ENCODE peak calls at places on chromosomes 4 and X, in nine cellular contexts. S is osteoblast, J is left ventricle myocardium inferior, K is mammary epithelial cell, G is HCT116, H is heart left ventricle, B is suprapubic skin, M is GM23338, Q is neuronal stem cell. T is an unnamed sample.
A peak's percentile ranks its signal among the peaks of the same experiment; 100 is the strongest.

GRCh38 chr4:40962551-40963185 is 212.9 kb downstream of the NSUN7 start:
- DNase-seq in S (no peak), J (no peak), K (no peak), G (no peak), H (no peak), B (no peak), M (peak; percentile 59), Q (no peak), T (no peak)

GRCh38 chrX:39823848-39824247 is 273.9 kb downstream of the BCOR start:
- DNase-seq in S (no peak), J (no peak), K (no peak), G (no peak), H (no peak), B (no peak), M (no peak), Q (no peak), T (no peak)

GRCh38 chrX:10496345-10496965 is 123.9 kb downstream of the MID1 start:
- DNase-seq in S (peak; percentile 27), J (no peak), K (peak; percentile 79), G (no peak), H (no peak), B (no peak), M (no peak), Q (no peak), T (no peak)

GRCh38 chrX:40009890-40010289 is 87.9 kb downstream of the BCOR start:
- DNase-seq in S (peak; percentile 73), J (no peak), K (no peak), G (no peak), H (no peak), B (no peak), M (peak; percentile 36), Q (no peak), T (no peak)

GRCh38 chrX:41441934-41442823 is 5.0 kb upstream of the NYX start:
- DNase-seq in S (peak; percentile 94), J (peak; percentile 81), K (peak; percentile 78), G (peak; percentile 64), H (peak; percentile 74), B (peak; percentile 93), M (peak; percentile 62), Q (peak; percentile 29), T (peak; percentile 73)

GRCh38 chr4:122313001-122313400 is 65.8 kb upstream of the ADAD1 start:
- DNase-seq in S (no peak), J (no peak), K (no peak), G (no peak), H (no peak), B (no peak), M (no peak), Q (no peak), T (no peak)

GRCh38 chr4:76753814-76754213 is 144.1 kb downstream of the SOWAHB start:
- DNase-seq in S (peak; percentile 90), J (no peak), K (peak; percentile 68), G (no peak), H (no peak), B (no peak), M (no peak), Q (no peak), T (no peak)

GRCh38 chr4:89290727-89291126 is 16.9 kb downstream of the GPRIN3 start:
- DNase-seq in S (no peak), J (no peak), K (no peak), G (no peak), H (peak; percentile 28), B (no peak), M (no peak), Q (no peak), T (no peak)

GRCh38 chrX:40746536-40746935 is 11.2 kb upstream of the MED14 start:
- DNase-seq in S (no peak), J (no peak), K (no peak), G (no peak), H (no peak), B (no peak), M (no peak), Q (no peak), T (no peak)

GRCh38 chr4:125187621-125188176 is 127.1 kb upstream of the FAT4 start:
- DNase-seq in S (peak; percentile 52), J (peak; percentile 19), K (peak; percentile 77), G (no peak), H (peak; percentile 54), B (no peak), M (no peak), Q (no peak), T (no peak)

GRCh38 chr4:94357624-94358023 is 15.0 kb upstream of the HPGDS start:
- DNase-seq in S (peak; percentile 55), J (no peak), K (peak; percentile 5), G (no peak), H (no peak), B (no peak), M (no peak), Q (no peak), T (no peak)

GRCh38 chrX:134727363-134727762 is 69.1 kb upstream of the PLAC1 start:
- DNase-seq in S (no peak), J (no peak), K (no peak), G (no peak), H (no peak), B (no peak), M (no peak), Q (no peak), T (no peak)

GRCh38 chrX:83022020-83022419 is 486.1 kb upstream of the POU3F4 start:
- DNase-seq in S (no peak), J (no peak), K (no peak), G (no peak), H (no peak), B (no peak), M (no peak), Q (no peak), T (no peak)

GRCh38 chr4:121376541-121376940 is 4.3 kb downstream of the QRFPR start:
- DNase-seq in S (no peak), J (no peak), K (no peak), G (no peak), H (no peak), B (no peak), M (no peak), Q (no peak), T (no peak)

DNA sequence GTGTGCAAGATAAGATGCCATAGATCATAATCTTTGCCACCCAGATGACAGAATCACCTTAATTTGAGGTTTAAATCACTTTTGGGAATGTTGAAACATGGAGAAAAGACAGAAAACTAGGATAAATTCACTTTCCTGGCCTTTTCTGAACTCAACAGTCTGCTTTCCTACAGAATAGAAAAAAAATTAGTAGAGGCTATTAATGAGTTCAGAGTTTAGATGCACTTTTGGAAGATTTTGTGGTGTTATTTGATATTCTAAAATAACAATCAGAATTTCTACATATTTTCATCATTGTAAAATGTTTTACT is 195.9 kb downstream of the CAMK2D start:
- DNase-seq in S (no peak), J (no peak), K (no peak), G (no peak), H (no peak), B (no peak), M (no peak), Q (no peak), T (no peak)
- H3K27ac ChIP-seq in S (no peak overlapping the region), J (no peak overlapping the region), K (no peak overlapping the region), G (no peak overlapping the region), H (no peak overlapping the region), B (no peak overlapping the region), M (no peak overlapping the region), Q (no peak overlapping the region), T (no peak overlapping the region)

DNA sequence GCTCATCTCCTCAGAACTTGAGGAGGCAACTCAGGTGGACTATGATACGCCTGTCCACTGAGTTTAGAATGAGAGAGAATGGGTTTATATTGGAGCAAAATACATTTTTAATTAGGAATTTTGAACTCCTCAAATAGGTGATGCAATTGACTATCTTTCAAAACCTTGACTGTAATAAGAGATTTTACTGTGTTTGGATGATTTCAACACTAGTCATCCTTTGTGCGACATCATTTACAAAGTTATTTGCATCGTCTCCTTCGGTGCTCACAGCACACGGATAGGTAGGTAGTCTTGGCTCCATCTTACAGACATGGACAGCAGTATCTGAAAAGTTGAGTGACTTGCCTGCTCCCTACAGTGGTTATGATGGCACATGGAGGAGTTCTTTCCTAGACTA is 67.0 kb downstream of the AASDH start:
- DNase-seq in S (no peak), J (no peak), K (peak; percentile 33), G (no peak), H (no peak), B (no peak), M (no peak), Q (no peak), T (no peak)
- H3K4me1 ChIP-seq in S (no peaks in the 10 kb centered on the region), J (no peaks in the 10 kb centered on the region), K (no peaks in the 10 kb centered on the region), G (no peaks in the 10 kb centered on the region), H (no peaks in the 10 kb centered on the region), B (no peaks in the 10 kb centered on the region), M (no peaks in the 10 kb centered on the region), Q (no peaks in the 10 kb centered on the region), T (no peaks in the 10 kb centered on the region)

GRCh38 chrX:79367907-79368306 is 773 bp upstream of the ITM2A start:
- DNase-seq in S (no peak), J (no peak), K (no peak), G (no peak), H (no peak), B (no peak), M (peak; percentile 9), Q (no peak), T (no peak)

GRCh38 chrX:79364306-79364705 is 2.8 kb downstream of the ITM2A start:
- DNase-seq in S (no peak), J (no peak), K (no peak), G (no peak), H (no peak), B (no peak), M (no peak), Q (no peak), T (no peak)

GRCh38 chrX:79366888-79367749 is at the start of gene ITM2A:
- DNase-seq in S (no peak), J (peak; percentile 32), K (peak; percentile 19), G (no peak), H (peak; percentile 28), B (peak; percentile 61), M (peak; percentile 55), Q (peak; percentile 17), T (peak; percentile 49)

GRCh38 chrX:79365591-79365990 is 1.5 kb downstream of the ITM2A start:
- DNase-seq in S (no peak), J (no peak), K (no peak), G (no peak), H (no peak), B (no peak), M (no peak), Q (no peak), T (no peak)

GRCh38 chrX:79366556-79366887 is 612 bp downstream of the ITM2A start:
- DNase-seq in S (no peak), J (no peak), K (no peak), G (no peak), H (no peak), B (no peak), M (no peak), Q (no peak), T (no peak)
- H3K4me3 ChIP-seq in S (no peak overlapping the region), J (peak overlapping the region; percentile 67), K (peak overlapping the region; percentile 43), G (no peak overlapping the region), H (peak overlapping the region; percentile 70), B (peak overlapping the region; percentile 54), M (peak overlapping the region; percentile 64), Q (no peak overlapping the region), T (peak overlapping the region; percentile 60)

DNA sequence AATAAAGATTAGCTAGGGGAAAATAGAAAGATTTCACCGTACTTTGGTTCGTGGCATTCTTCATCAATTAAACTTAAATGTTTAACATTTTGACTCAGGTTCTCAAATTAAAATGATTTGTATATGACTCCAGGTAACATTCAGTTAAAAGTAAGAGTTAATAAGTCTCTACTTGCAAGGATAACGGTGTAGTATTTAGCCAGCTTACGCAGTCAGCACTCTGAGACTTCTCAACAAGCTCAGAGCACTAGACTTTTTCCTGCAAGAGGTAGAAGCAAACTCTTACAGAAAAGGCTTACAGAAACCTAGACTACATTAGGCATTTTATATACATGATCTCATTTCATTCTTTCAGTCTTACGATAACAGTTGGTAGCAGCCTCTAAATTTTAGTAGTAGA is 96.4 kb upstream of the PPARGC1A start:
- DNase-seq in S (no peak), J (no peak), K (no peak), G (no peak), H (no peak), B (no peak), M (no peak), Q (no peak), T (no peak)
- H3K27ac ChIP-seq in S (no peak overlapping the region), J (no peak overlapping the region), K (no peak overlapping the region), G (no peak overlapping the region), H (no peak overlapping the region), B (no peak overlapping the region), M (no peak overlapping the region), Q (no peak overlapping the region), T (no peak overlapping the region)

T was measured in breast epithelium.